ENCODE peak calls at places on chromosome 2, in seven cellular contexts. One of them, this sample, is unnamed.

GRCh38 chr2:134408386-134408785 is 154.5 kb downstream of the MGAT5 start:
- DNase-seq in body of pancreas: no peak
- DNase-seq in NB4: no peak
- DNase-seq in K562: no peak
- DNase-seq in A549: no peak
- DNase-seq in H1: no peak
- DNase-seq in uterus: no peak
- DNase-seq in this sample: no peak

GRCh38 chr2:2024751-2025481 is 280.6 kb upstream of the PXDN start:
- DNase-seq in body of pancreas: no peak
- DNase-seq in NB4: no peak
- DNase-seq in K562: no peak
- DNase-seq in A549: no peak
- DNase-seq in H1: no peak
- DNase-seq in uterus: no peak
- DNase-seq in this sample: no peak

GRCh38 chr2:186348200-186348599 is 137.9 kb upstream of the ZC3H15 start:
- DNase-seq in body of pancreas: no peak
- DNase-seq in NB4: no peak
- DNase-seq in K562: no peak
- DNase-seq in A549: no peak
- DNase-seq in H1: no peak
- DNase-seq in uterus: no peak
- DNase-seq in this sample: no peak

GRCh38 chr2:216863029-216863428 is 3.2 kb upstream of the TNP1 start:
- DNase-seq in body of pancreas: no peak
- DNase-seq in NB4: no peak
- DNase-seq in K562: no peak
- DNase-seq in A549: no peak
- DNase-seq in H1: no peak
- DNase-seq in uterus: no peak
- DNase-seq in this sample: no peak

GRCh38 chr2:16184945-16185660 is 244.8 kb downstream of the MYCN start:
- DNase-seq in body of pancreas: no peak
- DNase-seq in NB4: no peak
- DNase-seq in K562: no peak
- DNase-seq in A549: no peak
- DNase-seq in H1: no peak
- DNase-seq in uterus: no peak
- DNase-seq in this sample: no peak

GRCh38 chr2:241561811-241562210 is 3.3 kb downstream of the BOK start:
- DNase-seq in body of pancreas: peak
- DNase-seq in NB4: peak
- DNase-seq in K562: no peak
- DNase-seq in A549: no peak
- DNase-seq in H1: no peak
- DNase-seq in uterus: peak
- DNase-seq in this sample: no peak

GRCh38 chr2:129891341-129892320 is 87.8 kb upstream of the RAB6C start:
- DNase-seq in body of pancreas: no peak
- DNase-seq in NB4: no peak
- DNase-seq in K562: no peak
- DNase-seq in A549: no peak
- DNase-seq in H1: no peak
- DNase-seq in uterus: no peak
- DNase-seq in this sample: peak

GRCh38 chr2:20586379-20586715 is 64.6 kb downstream of the HS1BP3 start:
- DNase-seq in body of pancreas: peak
- DNase-seq in NB4: no peak
- DNase-seq in K562: no peak
- DNase-seq in A549: no peak
- DNase-seq in H1: no peak
- DNase-seq in uterus: no peak
- DNase-seq in this sample: no peak

GRCh38 chr2:102321954-102322719 is 10.8 kb downstream of the IL1RL1 start:
- DNase-seq in body of pancreas: no peak
- DNase-seq in NB4: no peak
- DNase-seq in K562: no peak
- DNase-seq in A549: no peak
- DNase-seq in H1: no peak
- DNase-seq in uterus: no peak
- DNase-seq in this sample: no peak

GRCh38 chr2:191459158-191459557 is 214.0 kb downstream of the MYO1B start:
- DNase-seq in body of pancreas: no peak
- DNase-seq in NB4: no peak
- DNase-seq in K562: no peak
- DNase-seq in A549: no peak
- DNase-seq in H1: no peak
- DNase-seq in uterus: no peak
- DNase-seq in this sample: no peak
- TF ChIP-seq POLR2A in body of pancreas: no peak
- TF ChIP-seq POLR2A in NB4: no peak
- TF ChIP-seq POLR2A in K562: no peak
- TF ChIP-seq POLR2A in A549: no peak
- TF ChIP-seq POLR2A in H1: no peak
- TF ChIP-seq POLR2A in uterus: no peak
- TF ChIP-seq POLR2A in this sample: no peak

GRCh38 chr2:71064110-71064611 is 4.3 kb upstream of the NAGK start:
- DNase-seq in body of pancreas: no peak
- DNase-seq in NB4: peak
- DNase-seq in K562: peak
- DNase-seq in A549: no peak
- DNase-seq in H1: no peak
- DNase-seq in uterus: no peak
- DNase-seq in this sample: no peak
- TF ChIP-seq POLR2A in body of pancreas: no peak
- TF ChIP-seq POLR2A in NB4: no peak
- TF ChIP-seq POLR2A in K562: no peak
- TF ChIP-seq POLR2A in A549: no peak
- TF ChIP-seq POLR2A in H1: no peak
- TF ChIP-seq POLR2A in uterus: no peak
- TF ChIP-seq POLR2A in this sample: no peak

DNA sequence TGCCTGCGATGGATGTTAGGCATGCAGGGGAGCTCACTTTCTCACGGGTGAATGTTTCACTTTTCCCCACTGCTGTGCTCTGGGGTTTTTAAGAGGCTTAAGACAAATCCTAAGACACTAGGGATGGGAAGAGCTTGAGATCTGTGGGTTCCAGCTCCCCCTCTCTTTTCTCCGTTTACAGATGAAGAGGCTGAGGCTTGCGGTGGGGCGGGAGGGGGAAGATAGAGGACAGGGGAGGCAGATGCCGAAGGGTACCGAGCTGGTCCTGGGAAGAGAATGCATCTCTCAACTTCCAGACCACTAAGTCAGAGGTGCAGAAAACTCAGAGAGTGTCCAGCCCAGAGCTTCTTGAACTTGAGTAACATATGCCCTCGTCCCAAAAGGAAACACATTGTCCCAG is 8.2 kb upstream of the ATOH8 start:
- DNase-seq in body of pancreas: no peak
- DNase-seq in NB4: no peak
- DNase-seq in K562: no peak
- DNase-seq in A549: no peak
- DNase-seq in H1: no peak
- DNase-seq in uterus: no peak
- DNase-seq in this sample: no peak
- TF ChIP-seq POLR2A in body of pancreas: no peak
- TF ChIP-seq POLR2A in NB4: no peak
- TF ChIP-seq POLR2A in K562: no peak
- TF ChIP-seq POLR2A in A549: no peak
- TF ChIP-seq POLR2A in H1: no peak
- TF ChIP-seq POLR2A in uterus: no peak
- TF ChIP-seq POLR2A in this sample: no peak

GRCh38 chr2:231306791-231307440 is 88.6 kb upstream of the B3GNT7 start:
- DNase-seq in body of pancreas: no peak
- DNase-seq in NB4: no peak
- DNase-seq in K562: no peak
- DNase-seq in A549: no peak
- DNase-seq in H1: peak
- DNase-seq in uterus: no peak
- DNase-seq in this sample: no peak
- TF ChIP-seq POLR2A in body of pancreas: no peak
- TF ChIP-seq POLR2A in NB4: no peak
- TF ChIP-seq POLR2A in K562: no peak
- TF ChIP-seq POLR2A in A549: no peak
- TF ChIP-seq POLR2A in H1: no peak
- TF ChIP-seq POLR2A in uterus: no peak
- TF ChIP-seq POLR2A in this sample: no peak

GRCh38 chr2:191637182-191638078 is 40.5 kb upstream of the NABP1 start:
- DNase-seq in body of pancreas: no peak
- DNase-seq in NB4: peak
- DNase-seq in K562: peak
- DNase-seq in A549: peak
- DNase-seq in H1: no peak
- DNase-seq in uterus: no peak
- DNase-seq in this sample: no peak
- TF ChIP-seq POLR2A in body of pancreas: no peak
- TF ChIP-seq POLR2A in NB4: no peak
- TF ChIP-seq POLR2A in K562: no peak
- TF ChIP-seq POLR2A in A549: no peak
- TF ChIP-seq POLR2A in H1: no peak
- TF ChIP-seq POLR2A in uterus: no peak
- TF ChIP-seq POLR2A in this sample: no peak

GRCh38 chr2:159516241-159516758 is 100.0 kb downstream of the BAZ2B start:
- DNase-seq in body of pancreas: peak
- DNase-seq in NB4: peak
- DNase-seq in K562: peak
- DNase-seq in A549: peak
- DNase-seq in H1: no peak
- DNase-seq in uterus: no peak
- DNase-seq in this sample: no peak
- TF ChIP-seq POLR2A in body of pancreas: peak
- TF ChIP-seq POLR2A in NB4: no peak
- TF ChIP-seq POLR2A in K562: no peak
- TF ChIP-seq POLR2A in A549: no peak
- TF ChIP-seq POLR2A in H1: no peak
- TF ChIP-seq POLR2A in uterus: no peak
- TF ChIP-seq POLR2A in this sample: no peak

GRCh38 chr2:206086683-206087350 is 843 bp upstream of the INO80D start:
- DNase-seq in body of pancreas: no peak
- DNase-seq in NB4: peak
- DNase-seq in K562: peak
- DNase-seq in A549: peak
- DNase-seq in H1: no peak
- DNase-seq in uterus: no peak
- DNase-seq in this sample: no peak
- TF ChIP-seq POLR2A in body of pancreas: no peak
- TF ChIP-seq POLR2A in NB4: no peak
- TF ChIP-seq POLR2A in K562: no peak
- TF ChIP-seq POLR2A in A549: no peak
- TF ChIP-seq POLR2A in H1: no peak
- TF ChIP-seq POLR2A in uterus: no peak
- TF ChIP-seq POLR2A in this sample: no peak

GRCh38 chr2:127100261-127101047 is 6.5 kb downstream of the BIN1 start:
- DNase-seq in body of pancreas: peak
- DNase-seq in NB4: no peak
- DNase-seq in K562: peak
- DNase-seq in A549: peak
- DNase-seq in H1: no peak
- DNase-seq in uterus: peak
- DNase-seq in this sample: peak
- TF ChIP-seq POLR2A in body of pancreas: no peak
- TF ChIP-seq POLR2A in NB4: no peak
- TF ChIP-seq POLR2A in K562: no peak
- TF ChIP-seq POLR2A in A549: no peak
- TF ChIP-seq POLR2A in H1: no peak
- TF ChIP-seq POLR2A in uterus: no peak
- TF ChIP-seq POLR2A in this sample: no peak

This sample was measured in suprapubic skin.